ENCODE peak calls at places on chromosome 1, in nine cellular contexts. L, E, M, F, Y, O, G, T and N are unnamed samples.

GRCh38 chr1:54967372-54967771 is 13.1 kb upstream of the TMEM61 start:
- DNase-seq in O (no peak), L (no peak), F (no peak), E (peak), T (no peak), G (peak), M (no peak), Y (no peak), N (no peak)

GRCh38 chr1:83813571-83813970 is 185.4 kb downstream of the TTLL7 start:
- DNase-seq in M (no peak), G (no peak), Y (no peak), L (no peak), F (no peak), O (no peak), E (no peak), T (no peak), N (no peak)

GRCh38 chr1:174815036-174815435 is 184.7 kb upstream of the CACYBP start:
- DNase-seq in Y (no peak), G (peak), L (no peak), F (no peak), T (no peak), M (no peak), O (no peak), E (peak), N (no peak)

GRCh38 chr1:230271396-230272035 is 154.6 kb downstream of the PGBD5 start:
- DNase-seq in T (no peak), G (no peak), Y (no peak), M (no peak), O (peak), E (no peak), L (no peak), F (no peak), N (no peak)

GRCh38 chr1:200332716-200333115 is 77.1 kb downstream of the ZNF281 start:
- DNase-seq in G (peak), O (no peak), F (no peak), M (no peak), T (no peak), E (peak), L (no peak), Y (no peak), N (no peak)

GRCh38 chr1:43021547-43022474 is 63.1 kb upstream of the SLC2A1 start:
- DNase-seq in F (no peak), E (no peak), L (no peak), T (no peak), M (no peak), Y (no peak), O (no peak), G (no peak), N (no peak)

GRCh38 chr1:153745417-153745816 is 17.6 kb downstream of the INTS3 start:
- DNase-seq in M (no peak), Y (no peak), O (no peak), G (no peak), L (no peak), F (no peak), E (no peak), T (no peak), N (no peak)

GRCh38 chr1:207698822-207699483 is 52.9 kb upstream of the CD46 start:
- DNase-seq in Y (peak), L (peak), M (peak), E (peak), T (no peak), O (no peak), G (peak), F (no peak), N (peak)

GRCh38 chr1:56097713-56098112 is 481.6 kb downstream of the PLPP3 start:
- DNase-seq in E (peak), Y (no peak), F (no peak), M (no peak), O (no peak), L (no peak), T (no peak), G (peak), N (no peak)